ENCODE peak calls at places on chromosomes 3 and 15, in four cellular contexts. U, C, E and G are unnamed samples.

GRCh38 chr3:177606891-177607290 is 409.6 kb upstream of the TBL1XR1 start:
- DNase-seq in C (no peak), U (no peak), E (no peak), G (no peak)

GRCh38 chr15:77784361-77785292 is 151.9 kb upstream of the LINGO1 start:
- DNase-seq in E (peak), C (no peak), U (peak), G (peak)

GRCh38 chr15:89401636-89402252 is 67.1 kb upstream of the POLG start:
- DNase-seq in U (peak), C (no peak), E (peak), G (no peak)

GRCh38 chr3:188558343-188559068 is 404.5 kb downstream of the LPP start:
- DNase-seq in E (peak), U (peak), C (no peak), G (no peak)

GRCh38 chr3:127685708-127686511 is 13.2 kb downstream of the ABTB1 start:
- DNase-seq in U (no peak), C (no peak), E (no peak), G (no peak)

GRCh38 chr3:160755776-160756304 is at the start of gene PPM1L:
- DNase-seq in U (peak), C (peak), E (peak), G (peak)

GRCh38 chr3:122246214-122246613 is 62.7 kb downstream of the CASR start:
- DNase-seq in E (no peak), U (peak), C (no peak), G (peak)

GRCh38 chr15:78243076-78243475 is 8.7 kb upstream of the ACSBG1 start:
- DNase-seq in U (no peak), E (no peak), C (no peak), G (no peak)

GRCh38 chr3:176987901-176988300 is 209.4 kb downstream of the TBL1XR1 start:
- DNase-seq in E (peak), C (peak), U (peak), G (peak)

GRCh38 chr15:39539466-39539865 is 41.4 kb upstream of the THBS1 start:
- DNase-seq in E (no peak), U (peak), C (no peak), G (no peak)

GRCh38 chr3:169564883-169565282 is 98.6 kb downstream of the MECOM start:
- DNase-seq in U (no peak), E (no peak), C (no peak), G (no peak)
- TF ChIP-seq CTCF in U (no peak), E (peak), C (no peak), G (peak)

GRCh38 chr15:84893607-84894006 is 9.1 kb downstream of the SLC28A1 start:
- DNase-seq in E (no peak), U (no peak), C (no peak), G (no peak)

GRCh38 chr15:84894743-84895425 is 10.4 kb downstream of the SLC28A1 start:
- DNase-seq in E (no peak), C (no peak), U (no peak), G (no peak)

GRCh38 chr15:84891339-84891738 is 6.9 kb downstream of the SLC28A1 start:
- DNase-seq in E (no peak), U (no peak), C (no peak), G (no peak)

GRCh38 chr15:84890670-84891147 is 6.2 kb downstream of the SLC28A1 start:
- DNase-seq in E (no peak), C (no peak), U (no peak), G (no peak)

DNA sequence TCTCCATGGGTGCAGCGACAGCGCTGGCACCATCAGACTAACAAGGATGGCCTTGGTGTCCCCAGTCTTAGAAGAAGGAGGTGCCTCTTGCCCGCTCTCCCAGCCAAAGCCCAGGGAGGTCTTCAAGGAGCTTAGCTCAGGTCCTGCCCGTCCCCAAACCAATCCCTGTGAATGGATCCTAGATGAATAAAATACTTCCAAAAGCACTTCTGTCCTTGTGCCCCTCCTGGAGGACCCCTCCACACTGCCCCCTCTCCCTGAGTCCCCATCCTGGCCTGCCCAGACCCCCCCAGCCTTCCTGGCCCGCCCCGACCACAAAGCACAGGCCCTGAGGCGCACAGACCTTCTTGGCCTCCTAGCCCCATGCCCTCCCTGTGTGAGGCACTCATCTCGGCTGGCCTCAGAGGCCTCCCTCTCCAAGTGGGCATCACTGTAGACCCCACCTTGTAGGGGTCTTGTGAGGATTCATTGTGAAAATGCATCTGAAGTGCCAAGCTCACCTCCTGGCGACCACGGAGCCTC is 8.4 kb downstream of the SLC28A1 start:
- DNase-seq in U (no peak), C (no peak), E (no peak), G (no peak)
- TF ChIP-seq CTCF in U (no peak), C (no peak), E (no peak), G (no peak)

GRCh38 chr3:106341090-106341489 is 472.3 kb upstream of the CBLB start:
- DNase-seq in U (peak), E (no peak), C (no peak), G (peak)
- TF ChIP-seq CTCF in U (peak), E (no peak), C (no peak), G (peak)

GRCh38 chr3:134650431-134651346 is at the start of gene KY:
- DNase-seq in E (no peak), C (peak), U (peak), G (peak)
- TF ChIP-seq CTCF in E (no peak), C (no peak), U (peak), G (peak)

DNA sequence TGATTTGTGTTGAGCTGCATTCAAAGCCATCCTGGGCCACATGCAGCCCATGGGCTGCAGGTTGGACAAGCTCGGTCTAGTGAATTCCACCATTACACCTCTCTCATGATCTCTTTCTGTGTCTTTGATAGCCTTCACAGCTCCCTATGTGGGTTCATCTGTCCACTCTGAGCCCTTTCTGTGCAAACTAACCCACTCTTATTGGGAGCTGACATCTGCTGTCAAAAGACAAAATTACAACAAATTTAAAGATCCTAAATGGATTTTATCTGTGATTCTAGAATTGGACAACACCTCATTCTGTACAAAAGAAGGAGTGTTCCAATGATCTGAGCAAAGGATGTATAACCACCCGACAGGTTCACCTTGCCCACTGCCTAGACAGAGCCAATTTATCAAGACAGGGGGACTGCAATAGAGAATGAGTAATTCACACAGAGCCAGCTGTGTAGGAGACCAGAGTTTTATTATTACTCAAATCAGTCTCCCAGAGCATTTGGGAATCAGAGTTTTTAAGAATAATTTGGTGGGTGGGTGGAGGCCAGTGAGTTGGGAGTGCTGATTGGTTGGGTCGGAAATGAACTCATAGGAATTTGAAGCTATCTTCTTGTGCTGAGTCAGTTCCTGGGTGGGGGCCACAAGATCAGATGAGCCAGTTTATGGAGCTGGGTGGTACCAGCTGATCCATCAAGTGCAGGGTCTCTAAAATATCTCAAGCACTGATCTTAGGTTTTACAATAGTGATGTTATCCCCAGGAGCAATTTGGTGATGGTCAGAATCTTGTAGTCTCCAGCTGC is 2.6 kb upstream of the XYLB start:
- DNase-seq in U (peak), C (no peak), E (no peak), G (peak)
- TF ChIP-seq CTCF in U (peak), C (no peak), E (no peak), G (peak)

GRCh38 chr15:25664761-25665160 is 198.4 kb downstream of the ATP10A start:
- DNase-seq in U (peak), E (no peak), C (no peak), G (no peak)

GRCh38 chr15:25663515-25663914 is 199.6 kb downstream of the ATP10A start:
- DNase-seq in C (no peak), E (no peak), U (no peak), G (no peak)

GRCh38 chr15:25659251-25659650 is 203.9 kb downstream of the ATP10A start:
- DNase-seq in E (no peak), C (no peak), U (no peak), G (no peak)

GRCh38 chr15:25658560-25658959 is 204.6 kb downstream of the ATP10A start:
- DNase-seq in C (no peak), E (no peak), U (no peak), G (no peak)

GRCh38 chr15:25661898-25662297 is 201.2 kb downstream of the ATP10A start:
- DNase-seq in U (no peak), E (no peak), C (no peak), G (no peak)
- TF ChIP-seq CTCF in U (peak), E (peak), C (no peak), G (no peak)

GRCh38 chr15:29692527-29692926 is 129.7 kb downstream of the TJP1 start:
- DNase-seq in C (no peak), E (no peak), U (no peak), G (no peak)
- TF ChIP-seq CTCF in C (no peak), E (peak), U (peak), G (peak)

GRCh38 chr3:24229468-24230263 is 265.0 kb downstream of the THRB start:
- DNase-seq in E (no peak), U (no peak), C (no peak), G (no peak)
- TF ChIP-seq CTCF in E (no peak), U (no peak), C (no peak), G (no peak)

DNA sequence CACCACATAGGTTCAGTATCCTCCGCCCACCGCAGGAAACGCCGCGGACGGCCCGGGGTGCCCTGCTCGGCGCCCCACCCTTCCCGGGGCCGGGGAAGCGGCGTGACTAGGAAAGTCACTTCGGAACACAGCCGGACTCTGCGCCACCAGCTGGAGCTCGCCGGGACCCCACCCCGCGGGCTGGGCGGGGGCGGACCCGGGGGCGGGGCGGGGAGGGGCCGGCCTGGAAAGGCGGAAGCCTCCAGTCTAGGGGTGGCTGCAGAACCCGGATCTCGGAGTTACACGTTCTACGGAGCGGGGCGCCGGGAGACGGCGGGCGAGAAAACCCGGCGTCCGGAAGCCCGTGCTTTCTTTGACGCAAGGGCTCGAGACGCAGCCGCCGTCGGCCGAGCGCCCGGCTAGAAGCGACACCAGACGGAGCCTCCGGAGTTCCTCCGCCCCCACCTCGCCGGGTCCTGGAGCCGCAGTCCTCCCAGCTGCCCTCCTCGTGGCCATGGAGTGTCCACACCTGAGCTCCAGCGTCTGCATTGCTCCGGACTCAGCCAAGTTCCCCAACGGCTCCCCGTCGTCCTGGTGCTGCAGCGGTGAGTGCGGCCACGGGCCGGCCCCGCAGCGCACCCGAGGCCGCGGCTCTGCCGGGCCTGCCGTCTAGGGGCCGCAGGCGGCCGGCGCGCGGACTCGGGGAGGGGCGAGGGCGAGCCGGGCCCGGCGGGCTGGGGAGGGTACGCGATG is at the start of gene USP3:
- DNase-seq in U (peak), C (peak), E (peak), G (peak)
- TF ChIP-seq CTCF in U (no peak), C (peak), E (peak), G (no peak)

GRCh38 chr3:133955892-133956291 is 60.2 kb upstream of the RAB6B start:
- DNase-seq in E (no peak), U (no peak), C (no peak), G (no peak)
- TF ChIP-seq CTCF in E (no peak), U (no peak), C (no peak), G (no peak)